ENCODE peak calls at places on chromosome 1, in four cellular contexts. Z, H, D and L are unnamed samples.

GRCh38 chr1:173753830-173754229 is 39.0 kb downstream of the KLHL20 start:
- DNase-seq in Z (no peak), H (no peak), D (no peak), L (no peak)

GRCh38 chr1:40949563-40949962 is 29.9 kb upstream of the CTPS1 start:
- DNase-seq in Z (no peak), H (no peak), D (no peak), L (no peak)

GRCh38 chr1:244653439-244654283 is 735 bp downstream of the DESI2 start:
- DNase-seq in Z (peak), H (no peak), D (no peak), L (peak)

GRCh38 chr1:206116191-206116872 is 856 bp downstream of the AVPR1B start:
- DNase-seq in Z (no peak), H (no peak), D (no peak), L (no peak)

GRCh38 chr1:160083968-160084770 is 2.8 kb downstream of the KCNJ9 start:
- DNase-seq in Z (peak), H (peak), D (peak), L (peak)

GRCh38 chr1:229278120-229278741 is 7.3 kb downstream of the RAB4A start:
- DNase-seq in Z (no peak), H (no peak), D (no peak), L (no peak)

GRCh38 chr1:147748687-147749350 is 11.6 kb downstream of the GJA5 start:
- DNase-seq in Z (no peak), H (no peak), D (no peak), L (no peak)

GRCh38 chr1:44411861-44412260 is 6.8 kb downstream of the RNF220 start:
- DNase-seq in Z (no peak), H (no peak), D (no peak), L (no peak)

GRCh38 chr1:197096137-197096536 is 29.1 kb upstream of the F13B start:
- DNase-seq in Z (no peak), H (no peak), D (no peak), L (no peak)